ENCODE peak calls at places on chromosomes 16 and 17, in four cellular contexts. Y is Caco-2, Z is ovary, A is lower leg skin. V is an unnamed sample.
A peak's percentile ranks its signal among the peaks of the same experiment; 100 is the strongest.

GRCh38 chr17:47803751-47804150 is 17.8 kb downstream of the OSBPL7 start:
- DNase-seq in Z (no peak), Y (peak; percentile 46), A (no peak), V (no peak)

GRCh38 chr17:5023588-5024147 is 11.6 kb downstream of the SLC52A1 start:
- DNase-seq in A (no peak), Z (no peak), Y (no peak), V (no peak)

GRCh38 chr17:78234261-78234865 is 2.9 kb downstream of the TMEM235 start:
- DNase-seq in Z (no peak), Y (no peak), A (no peak), V (no peak)

GRCh38 chr16:56195151-56195550 is 3.9 kb downstream of the GNAO1 start:
- DNase-seq in Y (no peak), A (no peak), Z (no peak), V (no peak)

GRCh38 chr17:15303851-15304250 is 37.5 kb downstream of the TEKT3 start:
- DNase-seq in A (no peak), Y (no peak), Z (no peak), V (no peak)

GRCh38 chr17:7429722-7430121 is 1.1 kb downstream of the SPEM3 start:
- DNase-seq in A (no peak), Y (no peak), Z (no peak), V (no peak)

GRCh38 chr16:9039208-9039607 is 52.2 kb upstream of the HAPSTR1 start:
- DNase-seq in A (no peak), Z (no peak), Y (no peak), V (no peak)

GRCh38 chr16:631808-632358 is 1.1 kb downstream of the WFIKKN1 start:
- DNase-seq in Z (no peak), Y (no peak), A (no peak), V (no peak)

GRCh38 chr17:32156656-32157055 is 14.4 kb downstream of the RHOT1 start:
- DNase-seq in A (no peak), Y (no peak), Z (no peak), V (no peak)

GRCh38 chr17:60107526-60108257 is 29.0 kb upstream of the HEATR6 start:
- DNase-seq in Z (no peak), Y (no peak), A (no peak), V (no peak)

GRCh38 chr17:55187371-55187770 is 77.4 kb upstream of the HLF start:
- DNase-seq in Y (no peak), Z (no peak), A (no peak), V (no peak)

GRCh38 chr17:37300683-37301082 is 75.1 kb upstream of the C17orf78 start:
- DNase-seq in A (no peak), Z (no peak), Y (no peak), V (no peak)

GRCh38 chr16:7513429-7513828 is 180.8 kb downstream of the RBFOX1 start:
- DNase-seq in Z (no peak), Y (no peak), A (no peak), V (no peak)

GRCh38 chr16:47254771-47255170 is 111.0 kb upstream of the NETO2 start:
- DNase-seq in A (no peak), Y (no peak), Z (no peak), V (no peak)

GRCh38 chr16:1651509-1652342 is 26.4 kb upstream of the JPT2 start:
- DNase-seq in A (no peak), Y (no peak), Z (no peak), V (no peak)

GRCh38 chr16:11078812-11079459 is 134.6 kb downstream of the CLEC16A start:
- DNase-seq in Y (no peak), Z (peak; percentile 82), A (peak; percentile 65), V (no peak)

GRCh38 chr17:56217921-56218320 is 64.6 kb downstream of the ANKFN1 start:
- DNase-seq in Y (no peak), A (no peak), Z (no peak), V (no peak)

GRCh38 chr16:24286713-24287405 is 30.7 kb downstream of the CACNG3 start:
- DNase-seq in Y (no peak), A (no peak), Z (no peak), V (no peak)

GRCh38 chr17:14845562-14846335 is 419.4 kb downstream of the PMP22 start:
- DNase-seq in Z (no peak), Y (no peak), A (peak; percentile 74), V (no peak)

GRCh38 chr16:5071341-5071680 is 332 bp upstream of the ALG1 start:
- DNase-seq in Y (no peak), Z (no peak), A (no peak), V (no peak)

GRCh38 chr16:2482181-2483107 is 7.5 kb downstream of the TBC1D24 start:
- DNase-seq in Y (no peak), A (no peak), Z (peak; percentile 57), V (no peak)

GRCh38 chr17:80126449-80126715 is 20.5 kb downstream of the EIF4A3 start:
- DNase-seq in Y (no peak), Z (no peak), A (no peak), V (no peak)

GRCh38 chr16:54285414-54286066 is 1.0 kb downstream of the IRX3 start:
- DNase-seq in Z (no peak), A (peak; percentile 54), Y (peak; percentile 56), V (peak; percentile 27)

GRCh38 chr17:48541036-48541573 is 3.8 kb downstream of the HOXB2 start:
- DNase-seq in A (no peak), Z (no peak), Y (no peak), V (no peak)

GRCh38 chr16:89044394-89045180 is 49.1 kb upstream of the ACSF3 start:
- DNase-seq in Z (no peak), Y (no peak), A (no peak), V (no peak)

GRCh38 chr17:82215095-82215971 is 2.7 kb upstream of the CCDC57 start:
- DNase-seq in Z (no peak), Y (no peak), A (no peak), V (no peak)

GRCh38 chr16:50924759-50925545 is 183.1 kb downstream of the CYLD start:
- DNase-seq in A (no peak), Y (no peak), Z (no peak), V (no peak)

GRCh38 chr16:48022496-48022895 is 133.3 kb downstream of the ABCC12 start:
- DNase-seq in Y (no peak), Z (no peak), A (no peak), V (no peak)

DNA sequence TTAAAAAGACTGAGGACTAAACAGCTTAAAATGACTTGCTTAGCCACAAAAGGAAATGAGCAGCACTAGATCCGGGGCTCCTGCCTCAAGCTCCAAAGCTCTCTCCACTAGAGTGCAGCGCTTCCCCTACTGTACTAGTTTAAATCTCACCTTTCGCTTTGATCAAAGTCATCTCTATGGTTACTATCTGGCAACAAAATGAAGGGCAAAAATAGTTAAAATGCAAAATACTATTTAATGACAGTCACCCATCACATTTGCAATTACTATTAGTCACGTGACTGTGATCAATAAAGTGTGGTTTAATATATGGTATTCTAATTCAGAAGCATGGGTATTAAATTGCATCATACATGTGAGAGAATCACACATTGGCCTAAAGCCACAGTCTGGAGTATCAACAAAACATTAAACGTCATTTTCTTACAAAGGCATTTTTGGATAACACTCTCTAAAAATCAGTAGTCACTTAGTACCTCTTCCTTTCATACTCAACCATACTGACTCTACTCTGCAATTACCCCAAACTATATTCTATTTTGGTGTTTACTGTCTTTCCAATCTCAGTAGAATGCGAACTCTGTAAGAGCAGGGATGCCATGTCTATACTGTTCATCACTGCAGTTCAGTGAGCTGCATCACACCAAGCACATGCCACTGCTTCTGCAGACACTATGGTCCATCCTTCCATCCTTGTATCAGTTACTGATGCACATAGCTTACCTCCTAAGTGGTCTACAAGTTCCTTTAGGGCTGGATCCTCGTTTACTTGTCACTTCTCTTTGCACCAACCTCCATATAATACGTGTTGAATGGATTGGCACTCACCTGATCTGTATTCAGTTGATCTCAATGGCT is 6.2 kb downstream of the PSMD12 start:
- DNase-seq in A (no peak), Y (no peak), Z (no peak), V (no peak)
- TF ChIP-seq CTCF in A (no peak), Y (peak; percentile 35), Z (no peak), V (peak; percentile 31)

GRCh38 chr17:75108193-75108592 is 1.6 kb upstream of the ARMC7 start:
- DNase-seq in Y (no peak), A (no peak), Z (no peak), V (no peak)

GRCh38 chr17:75103601-75104554 is 5.9 kb upstream of the ARMC7 start:
- DNase-seq in A (no peak), Y (no peak), Z (no peak), V (no peak)

GRCh38 chr17:75102385-75102821 is 7.4 kb upstream of the ARMC7 start:
- DNase-seq in Z (no peak), Y (no peak), A (no peak), V (no peak)

GRCh38 chr17:75109047-75109406 is 742 bp upstream of the ARMC7 start:
- DNase-seq in Z (no peak), Y (no peak), A (no peak), V (no peak)

DNA sequence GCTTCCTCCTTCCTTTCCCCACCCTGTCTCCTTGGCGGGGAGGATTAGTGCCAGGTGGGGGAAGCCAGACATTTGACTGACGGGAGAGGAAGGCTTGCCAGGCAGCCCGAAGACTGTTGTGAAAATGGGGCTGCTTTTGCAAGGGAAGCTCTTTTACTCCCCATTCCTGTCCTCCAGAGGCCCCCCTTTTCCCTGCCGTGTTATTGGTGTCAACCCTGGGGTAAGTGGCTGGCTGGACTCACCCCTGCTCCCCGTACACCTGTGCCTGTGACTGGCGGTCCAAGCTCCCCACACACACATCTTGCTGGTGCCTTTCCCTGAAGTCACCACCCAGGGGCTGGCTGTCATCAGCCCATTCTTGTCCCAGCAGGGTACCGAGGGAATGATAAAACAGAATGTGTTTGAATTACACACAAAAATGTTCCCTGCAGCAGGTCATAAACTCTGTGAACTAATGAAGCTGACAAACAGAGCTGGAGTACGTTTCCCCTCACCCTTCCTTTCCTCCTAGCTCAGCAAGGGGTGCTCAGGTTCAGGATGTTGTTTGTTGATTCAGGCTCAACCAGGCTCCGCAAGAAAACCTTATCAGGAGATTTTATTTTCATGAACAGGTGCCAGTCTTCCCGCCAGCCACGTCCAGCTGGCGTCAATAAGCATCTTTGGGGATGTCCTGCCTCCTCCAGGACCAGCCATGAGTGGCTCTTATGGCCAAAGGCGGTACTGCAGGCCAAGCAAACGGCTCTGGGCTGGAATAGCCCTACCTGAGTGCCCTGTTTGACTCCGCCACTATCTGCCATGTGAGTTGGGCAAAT is 4.3 kb upstream of the ARMC7 start:
- DNase-seq in Z (no peak), A (no peak), Y (peak; percentile 77), V (peak; percentile 48)
- TF ChIP-seq CTCF in Z (no peak), A (no peak), Y (peak; percentile 85), V (peak; percentile 73)

GRCh38 chr17:64004903-64005733 is 7.0 kb downstream of the PRR29 start:
- DNase-seq in Y (peak; percentile 21), Z (no peak), A (no peak), V (no peak)
- TF ChIP-seq CTCF in Y (no peak), Z (no peak), A (no peak), V (no peak)

DNA sequence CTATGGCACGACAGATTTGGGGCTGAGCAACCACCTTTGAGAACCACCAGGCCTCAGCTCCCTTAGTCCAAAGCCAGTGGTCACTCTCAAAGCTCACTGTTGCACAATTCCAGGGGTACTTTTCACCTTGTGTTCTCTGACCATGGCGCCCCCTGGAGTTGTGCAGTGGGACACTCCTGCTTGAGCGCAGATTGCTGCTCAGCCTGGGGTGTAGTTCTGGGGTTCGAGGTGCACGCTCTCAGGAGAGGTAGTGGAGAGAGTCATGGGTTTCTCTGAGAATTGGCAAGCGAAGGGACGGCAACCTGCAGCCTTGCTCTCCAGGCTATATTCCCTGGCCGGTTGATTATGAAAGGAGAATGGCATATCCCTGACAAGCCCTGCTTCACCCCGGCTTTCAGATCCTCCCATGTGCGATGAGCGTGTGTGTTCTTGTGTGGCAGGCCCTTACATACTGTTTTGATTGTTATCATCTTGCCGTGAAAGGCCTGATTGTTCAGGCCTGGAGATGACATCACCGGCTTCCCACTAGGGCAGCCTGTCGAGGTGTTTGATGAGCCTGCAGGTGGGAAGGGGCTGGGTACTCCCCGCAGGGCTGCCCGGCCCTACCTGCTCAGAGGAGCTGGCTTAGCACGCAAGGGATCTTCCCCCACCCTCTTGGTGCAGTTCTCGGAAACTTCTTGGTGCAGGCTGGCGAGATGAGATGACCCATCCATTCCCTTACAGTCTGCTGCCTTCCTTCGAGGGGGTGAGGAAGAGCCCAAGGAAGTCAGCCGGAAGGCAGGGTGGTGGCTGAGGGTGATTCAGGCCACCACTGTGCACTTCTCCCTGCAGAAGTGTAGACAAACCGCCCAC is 431.2 kb downstream of the SLC39A11 start:
- DNase-seq in Y (no peak), Z (no peak), A (no peak), V (no peak)
- TF ChIP-seq CTCF in Y (peak; percentile 31), Z (no peak), A (no peak), V (peak; percentile 58)

V was measured in progenitor cell of endocrine pancreas.